ENCODE peak calls at places on chromosomes 3 and 15, in nine cellular contexts. Z is HAP-1, M is mesenchymal stem cell, R is tibial artery, C is uterus, D is astrocyte, K is psoas muscle, T is neuronal stem cell, V is transverse colon. H is an unnamed sample.

GRCh38 chr3:89586676-89587075 is 479.3 kb downstream of the EPHA3 start:
- DNase-seq in Z (no peak), M (no peak), R (no peak), C (no peak), D (no peak), K (no peak), T (no peak), V (no peak), H (no peak)

GRCh38 chr3:114214542-114215341 is 22.6 kb downstream of the ZNF80 start:
- DNase-seq in Z (no peak), M (no peak), R (no peak), C (no peak), D (no peak), K (no peak), T (no peak), V (no peak), H (no peak)

GRCh38 chr15:50166216-50166615 is 15.8 kb upstream of the SLC27A2 start:
- DNase-seq in Z (no peak), M (peak; percentile 58), R (no peak), C (no peak), D (peak; percentile 88), K (no peak), T (no peak), V (no peak), H (no peak)

GRCh38 chr3:159245871-159246270 is 444.0 kb downstream of the MFSD1 start:
- DNase-seq in Z (no peak), M (no peak), R (no peak), C (no peak), D (peak; percentile 49), K (no peak), T (no peak), V (no peak), H (no peak)

GRCh38 chr15:60620707-60621106 is 141.8 kb upstream of the ICE2 start:
- DNase-seq in Z (no peak), M (peak; percentile 59), R (no peak), C (no peak), D (peak; percentile 8), K (peak; percentile 69), T (no peak), V (peak; percentile 26), H (peak; percentile 75)

GRCh38 chr3:122415104-122415744 is 638 bp downstream of the WDR5B start:
- DNase-seq in Z (peak; percentile 62), M (peak; percentile 73), R (no peak), C (peak; percentile 16), D (peak; percentile 41), K (peak; percentile 62), T (no peak), V (peak; percentile 54), H (no peak)

GRCh38 chr3:17639765-17640164 is 102.7 kb downstream of the TBC1D5 start:
- DNase-seq in Z (no peak), M (peak; percentile 95), R (peak; percentile 65), C (peak; percentile 24), D (peak; percentile 84), K (no peak), T (no peak), V (no peak), H (no peak)

GRCh38 chr3:31252216-31253185 is 280.2 kb upstream of the STT3B start:
- DNase-seq in Z (no peak), M (no peak), R (no peak), C (no peak), D (no peak), K (no peak), T (no peak), V (no peak), H (no peak)

GRCh38 chr15:73030280-73030679 is 22.0 kb upstream of the NEO1 start:
- DNase-seq in Z (no peak), M (no peak), R (no peak), C (no peak), D (no peak), K (no peak), T (no peak), V (no peak), H (no peak)

GRCh38 chr3:31247063-31247447 is 285.7 kb upstream of the STT3B start:
- DNase-seq in Z (no peak), M (no peak), R (no peak), C (no peak), D (no peak), K (no peak), T (no peak), V (no peak), H (no peak)

GRCh38 chr15:41933771-41934170 is 38.6 kb downstream of the EHD4 start:
- DNase-seq in Z (no peak), M (no peak), R (peak; percentile 73), C (no peak), D (no peak), K (no peak), T (no peak), V (peak; percentile 57), H (peak; percentile 68)

GRCh38 chr3:111735271-111735758 is 123.8 kb upstream of the PHLDB2 start:
- DNase-seq in Z (peak; percentile 64), M (peak; percentile 88), R (no peak), C (no peak), D (peak; percentile 100), K (no peak), T (no peak), V (no peak), H (no peak)

GRCh38 chr15:90954712-90955671 is at the start of gene RCCD1:
- DNase-seq in Z (peak; percentile 97), M (peak; percentile 96), R (peak; percentile 98), C (peak; percentile 94), D (peak; percentile 90), K (peak; percentile 98), T (peak; percentile 78), V (peak; percentile 96), H (peak; percentile 98)

GRCh38 chr15:90955911-90956310 is 1.2 kb downstream of the RCCD1 start:
- DNase-seq in Z (peak; percentile 43), M (no peak), R (no peak), C (no peak), D (no peak), K (no peak), T (no peak), V (peak; percentile 63), H (no peak)

GRCh38 chr15:90956551-90957104 is 1.9 kb downstream of the RCCD1 start:
- DNase-seq in Z (no peak), M (peak; percentile 79), R (peak; percentile 86), C (peak; percentile 72), D (peak; percentile 44), K (peak; percentile 91), T (peak; percentile 81), V (peak; percentile 82), H (peak; percentile 76)

GRCh38 chr15:90952901-90953677 is 1.6 kb upstream of the RCCD1 start:
- DNase-seq in Z (no peak), M (no peak), R (no peak), C (no peak), D (no peak), K (no peak), T (no peak), V (no peak), H (no peak)

GRCh38 chr15:90953947-90954711 is 555 bp upstream of the RCCD1 start:
- DNase-seq in Z (no peak), M (no peak), R (no peak), C (no peak), D (no peak), K (no peak), T (no peak), V (no peak), H (no peak)
- H3K4me3 ChIP-seq in Z (peak overlapping the region; percentile 56), M (peak overlapping the region; percentile 86), R (peak overlapping the region; percentile 87), C (no peak overlapping the region), D (no peak overlapping the region), K (peak overlapping the region; percentile 89), T (no peak overlapping the region), V (peak overlapping the region; percentile 58), H (no peak overlapping the region)

DNA sequence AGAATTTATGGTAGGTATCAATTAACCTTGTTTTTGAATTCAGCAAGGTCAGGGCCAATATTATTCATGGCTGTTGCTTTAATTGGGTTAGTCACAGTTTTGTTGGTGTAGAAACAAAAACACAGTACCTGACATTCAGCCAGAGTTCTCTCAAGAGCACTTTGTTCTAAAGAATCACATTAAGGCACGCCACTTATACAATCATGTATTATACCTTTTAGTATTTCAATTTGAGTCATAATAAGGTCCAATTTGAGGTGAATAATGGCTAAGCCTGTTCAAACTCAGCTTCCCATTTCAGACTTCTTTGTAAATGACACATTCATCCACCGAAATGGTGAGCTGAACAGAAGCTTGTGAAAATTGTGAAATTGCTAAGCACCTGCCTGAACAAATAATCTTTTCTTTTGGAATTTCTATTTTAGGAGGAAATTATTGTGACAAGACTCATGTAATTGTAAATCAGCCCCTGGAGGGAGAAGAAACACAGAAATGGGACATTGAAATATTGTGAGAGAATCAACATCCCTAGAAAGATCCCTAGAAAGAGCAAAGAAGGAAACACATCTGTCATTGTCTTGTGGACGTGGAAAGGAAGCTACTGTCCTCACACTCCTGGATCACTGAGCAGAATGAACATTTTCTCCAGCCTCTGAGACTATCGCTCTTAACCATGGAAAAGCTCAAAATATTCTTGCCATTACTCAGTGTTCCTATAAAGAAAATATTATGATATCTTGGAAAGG is 29.3 kb downstream of the RIOX2 start:
- DNase-seq in Z (no peak), M (no peak), R (no peak), C (no peak), D (no peak), K (no peak), T (no peak), V (no peak), H (no peak)
- H3K36me3 ChIP-seq in Z (peaks cover 53% of the 10 kb centered on the region), M (no peaks in the 10 kb centered on the region), R (peaks cover 69% of the 10 kb centered on the region), C (no peaks in the 10 kb centered on the region), D (peaks cover 32% of the 10 kb centered on the region), K (peaks cover 8% of the 10 kb centered on the region), T (peaks cover 67% of the 10 kb centered on the region), V (peaks cover 31% of the 10 kb centered on the region), H (peaks cover 5% of the 10 kb centered on the region)

GRCh38 chr3:58217209-58217811 is 6.5 kb upstream of the DNASE1L3 start:
- DNase-seq in Z (peak; percentile 77), M (peak; percentile 80), R (peak; percentile 85), C (peak; percentile 58), D (peak; percentile 51), K (peak; percentile 67), T (peak; percentile 75), V (peak; percentile 73), H (peak; percentile 90)
- H3K4me3 ChIP-seq in Z (no peak overlapping the region), M (no peak overlapping the region), R (no peak overlapping the region), C (no peak overlapping the region), D (no peak overlapping the region), K (no peak overlapping the region), T (no peak overlapping the region), V (no peak overlapping the region), H (no peak overlapping the region)

GRCh38 chr3:70989174-70989573 is 594.4 kb downstream of the FOXP1 start:
- DNase-seq in Z (no peak), M (peak; percentile 74), R (no peak), C (no peak), D (peak; percentile 89), K (no peak), T (no peak), V (no peak), H (no peak)
- H3K36me3 ChIP-seq in Z (peaks cover 5% of the 10 kb centered on the region), M (peaks cover 9% of the 10 kb centered on the region), R (peaks cover 35% of the 10 kb centered on the region), C (no peaks in the 10 kb centered on the region), D (peaks cover 45% of the 10 kb centered on the region), K (peaks cover 2% of the 10 kb centered on the region), T (peaks cover 56% of the 10 kb centered on the region), V (peaks cover 27% of the 10 kb centered on the region), H (peaks cover 2% of the 10 kb centered on the region)

GRCh38 chr3:197959500-197959890 is 522 bp upstream of the LMLN start:
- DNase-seq in Z (no peak), M (no peak), R (no peak), C (no peak), D (no peak), K (no peak), T (no peak), V (no peak), H (no peak)
- H3K4me3 ChIP-seq in Z (peak overlapping the region; percentile 68), M (peak overlapping the region; percentile 90), R (peak overlapping the region; percentile 90), C (peak overlapping the region; percentile 94), D (peak overlapping the region; percentile 90), K (peak overlapping the region; percentile 84), T (peak overlapping the region; percentile 77), V (peak overlapping the region; percentile 78), H (peak overlapping the region; percentile 60)

H was measured in aorta.